ENCODE peak calls at places on chromosomes 4 and X, in four cellular contexts. K is lung, X is heart right ventricle, V is omental fat pad. D is an unnamed sample.

GRCh38 chrX:40933132-40934078 is 151.8 kb upstream of the USP9X start:
- DNase-seq in K (no peak), V (no peak), X (no peak), D (no peak)

GRCh38 chr4:75142850-75143249 is 209.9 kb downstream of the PARM1 start:
- DNase-seq in X (no peak), V (no peak), K (no peak), D (no peak)

GRCh38 chrX:55008571-55009358 is 8.6 kb downstream of the APEX2 start:
- DNase-seq in V (no peak), K (no peak), X (no peak), D (no peak)

GRCh38 chrX:151081016-151081415 is 95.4 kb upstream of the GPR50 start:
- DNase-seq in K (no peak), X (no peak), V (no peak), D (no peak)

GRCh38 chr4:122633211-122633610 is 12.3 kb upstream of the IL21 start:
- DNase-seq in V (no peak), K (no peak), X (no peak), D (no peak)

GRCh38 chr4:7199771-7200441 is 7.6 kb downstream of the SORCS2 start:
- DNase-seq in X (no peak), K (no peak), V (no peak), D (peak)

GRCh38 chr4:845233-845835 is 19.4 kb upstream of the CPLX1 start:
- DNase-seq in K (no peak), V (no peak), X (no peak), D (no peak)

GRCh38 chrX:49627030-49627777 is 28.4 kb downstream of the GAGE1 start:
- DNase-seq in K (no peak), X (no peak), V (no peak), D (peak)

GRCh38 chr4:148813289-148813688 is 371.1 kb upstream of the NR3C2 start:
- DNase-seq in V (no peak), X (no peak), K (no peak), D (no peak)

GRCh38 chrX:110021180-110022022 is 18.5 kb downstream of the TMEM164 start:
- DNase-seq in K (no peak), X (no peak), V (no peak), D (no peak)

GRCh38 chr4:112515278-112516075 is 503 bp downstream of the NEUROG2 start:
- DNase-seq in X (peak), V (no peak), K (no peak), D (no peak)

GRCh38 chr4:117900832-117901231 is 133.5 kb upstream of the NDST3 start:
- DNase-seq in K (no peak), X (no peak), V (no peak), D (no peak)

GRCh38 chr4:161178310-161178709 is 985.5 kb downstream of the FSTL5 start:
- DNase-seq in V (no peak), X (no peak), K (no peak), D (no peak)

GRCh38 chr4:29153642-29154041 is 1566.5 kb upstream of the PCDH7 start:
- DNase-seq in X (no peak), K (no peak), V (no peak), D (no peak)

GRCh38 chr4:98539299-98539698 is 119.1 kb downstream of the TSPAN5 start:
- DNase-seq in V (no peak), K (no peak), X (no peak), D (no peak)

GRCh38 chrX:87236836-87237235 is 280.8 kb upstream of the KLHL4 start:
- DNase-seq in K (no peak), X (no peak), V (no peak), D (no peak)

GRCh38 chr4:63563288-63564014 is 845.8 kb downstream of the TECRL start:
- DNase-seq in K (no peak), X (no peak), V (no peak), D (no peak)

GRCh38 chrX:11970935-11971334 is 167.3 kb upstream of the FRMPD4 start:
- DNase-seq in K (no peak), V (no peak), X (no peak), D (no peak)

GRCh38 chrX:130082244-130083106 is 27.8 kb downstream of the ELF4 start:
- DNase-seq in V (no peak), X (peak), K (peak), D (peak)

GRCh38 chr4:142238589-142238988 is 602.2 kb downstream of the IL15 start:
- DNase-seq in V (no peak), K (no peak), X (no peak), D (no peak)

GRCh38 chrX:132491191-132491590 is 2.4 kb upstream of the MBNL3 start:
- DNase-seq in K (no peak), V (no peak), X (no peak), D (no peak)

GRCh38 chrX:34987646-34988045 is 45.0 kb downstream of the FAM47B start:
- DNase-seq in K (no peak), V (no peak), X (no peak), D (no peak)

GRCh38 chr4:168776382-168776781 is 233.7 kb downstream of the CBR4 start:
- DNase-seq in K (no peak), V (no peak), X (no peak), D (no peak)

GRCh38 chrX:74535211-74535621 is 79.2 kb downstream of the RLIM start:
- DNase-seq in X (no peak), K (no peak), V (no peak), D (no peak)

GRCh38 chrX:73840120-73840924 is 277.3 kb downstream of the CHIC1 start:
- DNase-seq in X (no peak), V (no peak), K (no peak), D (no peak)

GRCh38 chr4:142418697-142419096 is 427.4 kb downstream of the INPP4B start:
- DNase-seq in K (no peak), X (no peak), V (no peak), D (no peak)

GRCh38 chrX:72079607-72080006 is 52.1 kb downstream of the RTL5 start:
- DNase-seq in V (no peak), X (peak), K (no peak), D (no peak)

GRCh38 chr4:25694466-25694865 is 38.8 kb downstream of the SLC34A2 start:
- DNase-seq in K (no peak), V (no peak), X (no peak), D (no peak)

GRCh38 chr4:93370256-93370655 is 458.3 kb upstream of the ATOH1 start:
- DNase-seq in K (no peak), X (no peak), V (no peak), D (no peak)

GRCh38 chr4:125187621-125188176 is 127.1 kb upstream of the FAT4 start:
- DNase-seq in K (no peak), V (no peak), X (peak), D (no peak)

GRCh38 chrX:65300104-65300809 is 234.3 kb downstream of the LAS1L start:
- DNase-seq in X (no peak), V (no peak), K (no peak), D (no peak)

GRCh38 chr4:154807042-154807630 is 26.1 kb downstream of the RBM46 start:
- DNase-seq in K (no peak), X (no peak), V (no peak), D (no peak)

GRCh38 chrX:115345654-115346014 is 56.1 kb downstream of the LUZP4 start:
- DNase-seq in K (no peak), V (no peak), X (no peak), D (no peak)

GRCh38 chr4:137608085-137608484 is 75.8 kb upstream of the PCDH18 start:
- DNase-seq in X (no peak), K (no peak), V (no peak), D (no peak)

GRCh38 chrX:104668550-104668949 is 102.6 kb downstream of the IL1RAPL2 start:
- DNase-seq in V (no peak), K (no peak), X (no peak), D (no peak)
- TF ChIP-seq CTCF in V (no peak), K (no peak), X (peak), D (no peak)

GRCh38 chr4:100900134-100900533 is 382.3 kb upstream of the EMCN start:
- DNase-seq in V (no peak), K (no peak), X (no peak), D (no peak)
- TF ChIP-seq CTCF in V (no peak), K (no peak), X (no peak), D (no peak)

GRCh38 chr4:77376788-77377460 is 219.9 kb downstream of the CCNG2 start:
- DNase-seq in X (no peak), V (no peak), K (no peak), D (no peak)
- TF ChIP-seq CTCF in X (no peak), V (no peak), K (no peak), D (no peak)

GRCh38 chr4:173288296-173288695 is 45.9 kb downstream of the HMGB2 start:
- DNase-seq in X (no peak), V (peak), K (peak), D (peak)
- TF ChIP-seq CTCF in X (peak), V (no peak), K (peak), D (peak)

GRCh38 chr4:152032722-152033131 is 271.9 kb upstream of the GATB start:
- DNase-seq in V (no peak), K (no peak), X (no peak), D (no peak)

GRCh38 chr4:152036626-152037025 is 275.8 kb upstream of the GATB start:
- DNase-seq in K (no peak), V (no peak), X (no peak), D (no peak)

GRCh38 chr4:152037435-152037834 is 276.6 kb upstream of the GATB start:
- DNase-seq in X (no peak), V (no peak), K (no peak), D (no peak)

GRCh38 chr4:152029631-152030030 is 268.8 kb upstream of the GATB start:
- DNase-seq in V (no peak), K (no peak), X (no peak), D (no peak)

GRCh38 chr4:152033621-152034020 is 272.8 kb upstream of the GATB start:
- DNase-seq in K (no peak), X (no peak), V (no peak), D (no peak)
- TF ChIP-seq CTCF in K (no peak), X (no peak), V (no peak), D (no peak)

DNA sequence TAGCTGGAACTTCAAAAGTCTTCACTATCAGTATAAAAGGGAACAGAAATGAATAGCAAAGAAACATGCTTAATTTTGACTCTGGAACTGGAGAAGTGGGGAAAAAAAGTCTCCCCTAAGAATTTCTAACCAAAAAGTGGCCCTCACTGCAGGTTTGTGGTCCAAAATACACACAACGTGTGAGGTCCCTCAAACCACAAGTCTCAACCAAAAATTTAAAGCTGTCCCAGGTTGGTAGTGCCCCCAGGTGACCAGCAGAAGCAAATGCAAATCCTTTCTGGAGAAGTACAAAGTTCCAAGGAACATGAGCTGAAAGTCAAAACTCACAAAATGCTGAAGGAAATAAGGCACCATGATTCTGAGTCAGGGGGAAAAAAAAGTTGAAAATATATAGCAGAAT is 23.6 kb upstream of the VAMP7 start:
- DNase-seq in V (no peak), K (no peak), X (no peak), D (no peak)
- TF ChIP-seq CTCF in V (no peak), K (no peak), X (no peak), D (no peak)

DNA sequence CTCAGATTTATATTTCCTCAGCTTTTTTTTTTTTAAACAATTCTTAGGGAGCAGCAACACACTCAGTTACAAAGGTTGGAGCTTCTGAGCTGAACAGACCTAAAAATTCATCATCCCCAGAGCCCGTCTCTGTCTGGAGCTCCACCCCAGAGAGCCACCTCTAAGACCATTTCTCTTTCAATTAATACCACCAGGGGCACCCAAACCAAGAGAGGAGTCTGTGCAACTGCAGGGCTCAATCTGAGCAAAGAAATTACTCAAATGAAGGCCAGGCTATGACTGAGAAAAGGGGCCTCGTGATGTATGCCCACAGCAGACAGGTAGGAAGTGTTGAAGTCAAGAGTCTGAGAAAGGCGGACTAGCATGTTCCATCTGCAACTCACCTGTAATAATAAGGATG is 95.5 kb downstream of the C4orf51 start:
- DNase-seq in X (no peak), V (no peak), K (no peak), D (no peak)
- TF ChIP-seq CTCF in X (no peak), V (no peak), K (no peak), D (no peak)

D was measured in CD4-positive, alpha-beta T cell.